ENCODE peak calls at places on chromosomes 6 and 20, in ten cellular contexts. L is endothelial cell of umbilical vein, I is A549, O is NB4, Q is WTC11, M is SK-N-SH, S is K562, X is GM12878, A is H1, Z is HepG2. T is an unnamed sample.

GRCh38 chr20:64063389-64064144 is 569 bp downstream of the TCEA2 start:
- DNase-seq in S (peak; percentile 59), M (peak; percentile 76), Z (no peak), O (peak; percentile 29), I (no peak), Q (peak; percentile 46), A (no peak), X (no peak), L (no peak), T (no peak)

GRCh38 chr6:30136570-30137286 is 788 bp downstream of the TRIM40 start:
- DNase-seq in S (no peak), Q (no peak), L (no peak), I (no peak), O (peak; percentile 23), X (no peak), A (no peak), M (no peak), Z (no peak), T (no peak)

GRCh38 chr20:22729180-22729579 is 144.8 kb upstream of the FOXA2 start:
- DNase-seq in A (no peak), S (peak; percentile 16), O (peak; percentile 18), Q (no peak), X (no peak), I (no peak), M (no peak), L (peak; percentile 16), Z (no peak), T (no peak)

GRCh38 chr6:13360671-13361540 is 32.6 kb upstream of the TBC1D7 start:
- DNase-seq in Z (no peak), Q (no peak), M (no peak), L (no peak), A (no peak), S (peak; percentile 78), X (no peak), O (peak; percentile 78), I (no peak), T (no peak)

GRCh38 chr6:110822248-110822647 is 7.0 kb upstream of the CDK19 start:
- DNase-seq in X (no peak), A (no peak), S (no peak), M (no peak), Z (no peak), O (no peak), L (no peak), Q (no peak), I (no peak), T (no peak)

GRCh38 chr6:25713802-25714201 is 40.7 kb upstream of the SLC17A4 start:
- DNase-seq in M (peak; percentile 56), Z (no peak), A (no peak), I (no peak), X (no peak), O (no peak), S (no peak), Q (no peak), L (no peak), T (no peak)

GRCh38 chr6:96301781-96302180 is 219.8 kb upstream of the UFL1 start:
- DNase-seq in I (no peak), Z (peak; percentile 3), S (no peak), X (no peak), L (no peak), M (no peak), O (no peak), A (no peak), Q (no peak), T (peak; percentile 33)

GRCh38 chr6:21468487-21468886 is 125.1 kb upstream of the SOX4 start:
- DNase-seq in Q (no peak), O (no peak), M (peak; percentile 43), L (no peak), X (no peak), I (no peak), Z (no peak), S (no peak), A (no peak), T (no peak)

GRCh38 chr6:81606965-81607381 is 145.5 kb downstream of the TENT5A start:
- DNase-seq in O (no peak), I (no peak), X (no peak), L (peak; percentile 52), A (no peak), Q (no peak), Z (no peak), M (no peak), S (no peak), T (no peak)
- TF ChIP-seq MAX in O (no peak), I (no peak), X (no peak), L (no peak), A (no peak), Q (no peak), Z (no peak), M (no peak), S (no peak), T (no peak)

GRCh38 chr20:34907616-34908469 is 31.4 kb downstream of the ACSS2 start:
- DNase-seq in O (no peak), I (peak; percentile 63), Q (no peak), X (no peak), A (no peak), S (peak; percentile 19), Z (peak; percentile 26), L (peak; percentile 97), M (peak; percentile 82), T (peak; percentile 90)
- TF ChIP-seq MAX in O (no peak), I (no peak), Q (no peak), X (no peak), A (no peak), S (no peak), Z (no peak), L (no peak), M (no peak), T (peak; percentile 45)

GRCh38 chr6:33124947-33125346 is 49.2 kb downstream of the HLA-DPB1 start:
- DNase-seq in Q (no peak), X (no peak), M (no peak), L (no peak), Z (no peak), S (no peak), I (no peak), O (no peak), A (no peak), T (no peak)

GRCh38 chr6:33123181-33123580 is 47.4 kb downstream of the HLA-DPB1 start:
- DNase-seq in S (no peak), X (no peak), Q (no peak), A (no peak), O (no peak), I (no peak), Z (no peak), M (no peak), L (no peak), T (no peak)

GRCh38 chr6:33124525-33124901 is 48.7 kb downstream of the HLA-DPB1 start:
- DNase-seq in O (no peak), A (no peak), Q (peak; percentile 51), X (no peak), S (no peak), I (no peak), Z (no peak), M (no peak), L (no peak), T (no peak)

GRCh38 chr6:33126101-33126714 is 50.4 kb downstream of the HLA-DPB1 start:
- DNase-seq in A (no peak), Q (peak; percentile 91), M (peak; percentile 51), S (peak; percentile 79), L (peak; percentile 45), Z (peak; percentile 50), X (no peak), O (peak; percentile 65), I (peak; percentile 10), T (peak; percentile 35)

DNA sequence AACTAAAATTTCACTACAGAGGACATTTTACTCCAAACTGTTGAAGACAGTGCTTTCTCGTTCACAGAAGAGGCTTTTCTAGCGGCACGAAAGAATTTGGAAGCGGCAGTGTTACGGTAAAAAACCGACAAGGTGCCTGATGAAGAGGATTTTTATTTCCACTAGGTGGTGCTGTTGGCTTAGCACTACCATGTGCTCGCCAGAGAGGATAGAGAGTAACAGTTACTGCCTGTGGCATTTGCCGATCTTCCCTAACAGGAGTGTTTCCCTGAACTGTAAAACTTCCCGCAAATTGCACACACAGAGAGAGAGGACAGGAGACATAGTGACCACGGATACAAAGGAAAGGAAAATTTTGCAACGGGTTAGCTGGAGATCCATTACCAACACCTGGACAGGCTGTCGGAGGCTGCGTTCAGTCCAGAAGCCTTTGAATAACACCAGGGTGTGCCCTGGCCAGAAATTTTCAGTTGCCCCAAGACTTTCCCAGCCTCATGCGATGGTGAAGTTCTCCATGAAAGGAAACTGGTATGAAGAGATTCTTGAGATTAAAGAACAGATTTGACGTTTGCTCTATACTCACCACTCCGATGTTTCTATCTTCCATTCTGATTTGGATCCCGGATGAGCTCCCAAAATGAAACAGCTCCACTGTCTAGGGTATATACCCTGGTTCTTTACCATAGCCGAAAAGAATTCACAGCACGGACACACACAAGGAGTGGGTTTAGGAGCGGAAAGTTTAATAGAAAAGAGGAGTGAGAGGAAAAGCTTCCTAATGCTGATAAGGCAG is 48.1 kb downstream of the HLA-DPB1 start:
- DNase-seq in Q (no peak), O (peak; percentile 72), S (peak; percentile 85), M (peak; percentile 42), X (no peak), Z (peak; percentile 55), L (no peak), I (peak; percentile 10), A (no peak), T (peak; percentile 77)
- TF ChIP-seq MAX in Q (peak; percentile 85), O (peak; percentile 89), S (peak; percentile 37), M (no peak), X (no peak), Z (peak; percentile 51), L (no peak), I (peak; percentile 45), A (peak; percentile 94), T (peak; percentile 84)

GRCh38 chr6:124676033-124676432 is 286.2 kb upstream of the RNF217 start:
- DNase-seq in O (no peak), M (no peak), I (no peak), A (no peak), Q (no peak), Z (no peak), X (no peak), S (no peak), L (no peak), T (no peak)
- TF ChIP-seq MAX in O (no peak), M (no peak), I (no peak), A (no peak), Q (no peak), Z (no peak), X (no peak), S (no peak), L (no peak), T (no peak)

DNA sequence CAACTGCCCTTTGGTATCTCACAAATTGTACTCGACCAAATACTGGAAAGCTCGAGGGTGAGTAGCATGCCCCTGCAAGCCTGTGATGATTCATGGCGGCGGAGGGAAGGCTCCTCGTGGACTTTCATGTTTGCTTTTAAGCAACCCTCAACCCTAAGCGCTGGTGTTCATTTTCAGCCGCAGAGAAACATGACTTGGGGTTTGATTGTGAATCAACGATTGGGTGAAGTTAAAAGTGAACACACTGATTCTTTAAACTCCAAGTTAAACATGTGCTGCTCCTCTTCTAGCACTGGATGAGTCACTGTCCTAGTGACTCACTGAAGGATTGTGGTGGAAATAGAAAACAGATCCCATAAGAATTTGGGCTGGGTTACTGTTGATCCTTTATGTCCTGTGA is 8.3 kb downstream of the CD109 start:
- DNase-seq in O (no peak), M (no peak), L (peak; percentile 66), A (no peak), I (peak; percentile 38), S (peak; percentile 28), Q (no peak), Z (peak; percentile 77), X (no peak), T (peak; percentile 93)
- TF ChIP-seq MAX in O (no peak), M (peak; percentile 97), L (no peak), A (no peak), I (peak; percentile 85), S (no peak), Q (no peak), Z (peak; percentile 72), X (no peak), T (peak; percentile 95)

GRCh38 chr20:58433759-58434158 is 44.7 kb downstream of the VAPB start:
- DNase-seq in S (peak; percentile 50), Z (no peak), X (no peak), Q (no peak), A (no peak), L (peak; percentile 12), M (no peak), O (no peak), I (no peak), T (no peak)
- TF ChIP-seq MAX in S (no peak), Z (no peak), X (no peak), Q (no peak), A (no peak), L (no peak), M (no peak), O (no peak), I (no peak), T (no peak)

T was measured in HCT116.